ENCODE peak calls at places on chromosomes 3 and 15, in six cellular contexts. O is tibial artery, J is endodermal cell, L is GM23338, N is body of pancreas, V is hepatocyte. H is an unnamed sample.

GRCh38 chr3:31204026-31204795 is 309.8 kb upstream of the GADL1 start:
- DNase-seq in O (no peak), J (no peak), L (no peak), N (no peak), V (no peak), H (no peak)

GRCh38 chr3:116473602-116474001 is 28.3 kb upstream of the LSAMP start:
- DNase-seq in O (no peak), J (no peak), L (no peak), N (no peak), V (no peak), H (no peak)

GRCh38 chr3:52091566-52092290 is 35.4 kb upstream of the DUSP7 start:
- DNase-seq in O (peak; percentile 84), J (no peak), L (no peak), N (no peak), V (no peak), H (peak; percentile 86)

GRCh38 chr15:85692873-85693272 is 101.9 kb downstream of the KLHL25 start:
- DNase-seq in O (no peak), J (no peak), L (no peak), N (no peak), V (no peak), H (no peak)

GRCh38 chr3:164380156-164380555 is 698.1 kb downstream of the SI start:
- DNase-seq in O (no peak), J (no peak), L (no peak), N (no peak), V (no peak), H (no peak)

GRCh38 chr3:101979033-101979432 is 129.7 kb downstream of the NFKBIZ start:
- DNase-seq in O (no peak), J (no peak), L (no peak), N (no peak), V (no peak), H (no peak)

GRCh38 chr3:197742795-197743194 is 6.1 kb upstream of the RUBCN start:
- DNase-seq in O (no peak), J (no peak), L (no peak), N (no peak), V (no peak), H (no peak)

GRCh38 chr15:34708422-34708821 is 46.4 kb downstream of the GJD2 start:
- DNase-seq in O (no peak), J (no peak), L (peak; percentile 81), N (peak; percentile 22), V (peak; percentile 66), H (no peak)

GRCh38 chr3:60053518-60054265 is 1003.9 kb upstream of the CFAP20DC start:
- DNase-seq in O (no peak), J (no peak), L (no peak), N (no peak), V (no peak), H (no peak)

GRCh38 chr3:132222868-132223538 is 94.2 kb upstream of the ACP3 start:
- DNase-seq in O (peak; percentile 68), J (no peak), L (no peak), N (peak; percentile 29), V (peak; percentile 21), H (no peak)

GRCh38 chr3:160180581-160181216 is 44.5 kb upstream of the C3orf80 start:
- DNase-seq in O (no peak), J (no peak), L (no peak), N (no peak), V (peak; percentile 37), H (no peak)

GRCh38 chr15:72782993-72783562 is 480 bp downstream of the ADPGK start:
- DNase-seq in O (no peak), J (peak; percentile 80), L (peak; percentile 43), N (peak; percentile 51), V (no peak), H (no peak)

GRCh38 chr3:193971268-193971751 is 164.6 kb upstream of the HES1 start:
- DNase-seq in O (no peak), J (no peak), L (no peak), N (no peak), V (no peak), H (no peak)

GRCh38 chr3:56860948-56861347 is 59.2 kb upstream of the ARHGEF3 start:
- DNase-seq in O (no peak), J (no peak), L (no peak), N (no peak), V (no peak), H (no peak)

GRCh38 chr3:61828158-61828874 is 266.9 kb downstream of the PTPRG start:
- DNase-seq in O (no peak), J (no peak), L (no peak), N (no peak), V (no peak), H (no peak)

GRCh38 chr3:113193719-113194118 is 17.6 kb upstream of the BOC start:
- DNase-seq in O (no peak), J (no peak), L (no peak), N (no peak), V (peak; percentile 15), H (no peak)

GRCh38 chr15:39451121-39451698 is 129.7 kb upstream of the THBS1 start:
- DNase-seq in O (no peak), J (no peak), L (no peak), N (no peak), V (no peak), H (no peak)

GRCh38 chr3:158696618-158697017 is 24.2 kb upstream of the LXN start:
- DNase-seq in O (no peak), J (no peak), L (no peak), N (no peak), V (no peak), H (no peak)

GRCh38 chr3:139281096-139281495 is 62.7 kb upstream of the MRPS22 start:
- DNase-seq in O (no peak), J (no peak), L (no peak), N (no peak), V (no peak), H (no peak)

GRCh38 chr15:40847225-40847961 is 3.5 kb downstream of the SPINT1 start:
- DNase-seq in O (peak; percentile 75), J (peak; percentile 79), L (peak; percentile 81), N (peak; percentile 75), V (peak; percentile 93), H (no peak)

GRCh38 chr3:46833346-46834300 is 29.6 kb downstream of the MYL3 start:
- DNase-seq in O (no peak), J (no peak), L (no peak), N (no peak), V (no peak), H (no peak)

GRCh38 chr3:58009026-58009748 is 965 bp downstream of the FLNB start:
- DNase-seq in O (peak; percentile 76), J (peak; percentile 76), L (peak; percentile 62), N (peak; percentile 52), V (peak; percentile 46), H (no peak)

GRCh38 chr15:31357148-31357547 is 30.5 kb downstream of the KLF13 start:
- DNase-seq in O (no peak), J (no peak), L (no peak), N (no peak), V (no peak), H (no peak)

GRCh38 chr3:182370949-182371348 is 422.4 kb upstream of the ATP11B start:
- DNase-seq in O (no peak), J (no peak), L (no peak), N (no peak), V (no peak), H (no peak)

GRCh38 chr3:122858373-122858772 is 63.5 kb downstream of the SLC49A4 start:
- DNase-seq in O (no peak), J (no peak), L (peak; percentile 19), N (no peak), V (peak; percentile 25), H (no peak)

GRCh38 chr3:89278305-89278704 is 170.9 kb downstream of the EPHA3 start:
- DNase-seq in O (no peak), J (peak; percentile 87), L (peak; percentile 93), N (peak; percentile 25), V (peak; percentile 4), H (no peak)

GRCh38 chr3:536417-536813 is 339.9 kb downstream of the CHL1 start:
- DNase-seq in O (no peak), J (no peak), L (no peak), N (no peak), V (no peak), H (no peak)
- H3K4me3 ChIP-seq in O (peak overlapping the region; percentile 43), J (no peak overlapping the region), L (peak overlapping the region; percentile 61), N (no peak overlapping the region), V (no peak overlapping the region), H (peak overlapping the region; percentile 67)

GRCh38 chr15:68414591-68414990 is 17.4 kb downstream of the ITGA11 start:
- DNase-seq in O (peak; percentile 60), J (no peak), L (no peak), N (no peak), V (no peak), H (peak; percentile 67)
- H3K27ac ChIP-seq in O (no peak overlapping the region), J (no peak overlapping the region), L (no peak overlapping the region), N (no peak overlapping the region), V (no peak overlapping the region), H (no peak overlapping the region)

DNA sequence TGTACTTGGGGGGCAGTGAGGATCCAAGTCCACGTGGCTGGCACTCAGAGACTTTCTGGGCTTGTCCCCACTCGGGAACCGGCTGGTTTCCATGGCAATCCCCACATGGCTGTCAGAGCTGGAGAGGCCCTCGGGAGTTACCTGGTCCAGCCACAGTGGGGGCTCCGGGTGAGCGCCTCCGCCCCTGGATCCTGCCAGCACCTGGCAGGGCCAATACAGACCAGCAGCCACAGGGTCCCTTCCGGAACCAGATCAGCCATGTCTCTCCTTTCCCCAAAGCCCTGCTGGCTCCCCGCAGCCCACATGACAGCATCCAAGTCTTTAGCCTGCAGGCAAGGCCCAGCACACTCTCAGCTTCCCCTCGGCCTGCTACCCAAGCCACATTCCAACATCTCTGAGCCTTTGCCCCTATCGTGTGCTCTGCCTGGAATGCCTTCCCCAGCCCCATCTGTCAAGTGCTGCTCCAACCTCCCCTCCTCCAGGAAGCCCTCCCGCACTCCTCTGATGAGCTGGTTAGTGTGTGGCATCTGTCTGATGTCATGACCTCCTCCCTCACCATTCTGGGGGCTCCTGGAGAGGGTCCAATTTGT is 8.6 kb downstream of the PLXND1 start:
- DNase-seq in O (no peak), J (peak; percentile 77), L (peak; percentile 70), N (no peak), V (no peak), H (no peak)
- H3K4me3 ChIP-seq in O (no peak overlapping the region), J (no peak overlapping the region), L (no peak overlapping the region), N (no peak overlapping the region), V (no peak overlapping the region), H (peak overlapping the region; percentile 64)

DNA sequence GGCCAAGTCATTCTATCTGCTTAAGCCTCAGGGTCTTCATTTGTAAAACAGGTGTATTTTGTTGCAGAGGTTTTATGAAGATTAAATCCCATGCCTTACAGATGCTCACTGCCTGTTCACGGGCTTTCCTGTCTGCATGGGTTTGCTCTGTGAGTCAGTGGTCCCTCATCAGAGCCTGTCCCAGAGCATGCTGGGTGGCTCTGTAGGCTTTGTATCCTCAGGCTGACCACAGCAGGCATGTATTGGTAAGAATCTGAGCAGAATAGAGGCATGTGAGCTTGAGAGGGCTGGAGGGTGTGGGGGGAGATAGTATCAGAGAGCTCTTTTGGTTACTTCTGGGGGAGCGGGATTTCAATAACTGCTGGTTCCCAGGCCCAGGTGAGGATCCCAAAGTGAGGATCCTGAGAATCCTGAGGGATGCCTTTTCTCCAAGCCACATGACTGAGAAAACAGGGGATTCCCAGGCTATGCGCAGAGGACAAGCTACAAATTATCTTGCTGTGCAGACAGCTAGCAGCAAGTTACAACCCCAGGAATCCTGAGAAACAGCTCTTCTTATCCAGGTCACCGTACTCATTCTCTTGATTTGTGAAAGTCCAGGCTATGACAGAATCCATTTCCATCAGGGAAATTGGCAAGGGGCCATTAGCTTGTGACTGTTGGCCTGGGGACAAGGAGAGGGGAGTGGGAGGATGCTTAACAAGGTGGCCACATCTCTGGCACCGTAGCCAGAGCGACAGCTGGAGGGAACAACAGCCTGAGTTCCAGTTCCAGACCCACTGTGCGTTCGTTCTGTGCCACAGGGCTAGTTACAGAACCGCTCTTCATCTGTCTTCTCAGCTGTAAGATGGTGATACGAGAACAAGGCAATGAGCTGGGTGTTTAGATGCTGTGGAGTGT is 45.1 kb upstream of the PLXNA1 start:
- DNase-seq in O (peak; percentile 47), J (no peak), L (no peak), N (no peak), V (no peak), H (no peak)
- H3K27ac ChIP-seq in O (no peak overlapping the region), J (no peak overlapping the region), L (no peak overlapping the region), N (no peak overlapping the region), V (no peak overlapping the region), H (no peak overlapping the region)

GRCh38 chr15:96344706-96345559 is 14.4 kb downstream of the NR2F2 start:
- DNase-seq in O (peak; percentile 72), J (peak; percentile 68), L (peak; percentile 48), N (peak; percentile 5), V (no peak), H (peak; percentile 75)
- H3K4me3 ChIP-seq in O (peak overlapping the region; percentile 97), J (peak overlapping the region; percentile 71), L (peak overlapping the region; percentile 76), N (no peak overlapping the region), V (no peak overlapping the region), H (peak overlapping the region; percentile 94)